ENCODE peak calls at places on chromosomes 16 and 17, in four cellular contexts. P is suprapubic skin, V is breast epithelium, X is transverse colon. S is an unnamed sample.

GRCh38 chr16:7086842-7087616 is 245.6 kb upstream of the RBFOX1 start:
- DNase-seq in P (no peak), V (no peak), X (no peak), S (no peak)

GRCh38 chr17:63665527-63666214 is 34.3 kb downstream of the LIMD2 start:
- DNase-seq in P (no peak), V (no peak), X (no peak), S (no peak)

GRCh38 chr16:10465821-10466220 is 80.0 kb downstream of the ATF7IP2 start:
- DNase-seq in P (no peak), V (no peak), X (no peak), S (no peak)

GRCh38 chr16:57640185-57640584 is 11.8 kb downstream of the ADGRG1 start:
- DNase-seq in P (no peak), V (no peak), X (no peak), S (no peak)

GRCh38 chr17:64617125-64617780 is 44.9 kb downstream of the SMURF2 start:
- DNase-seq in P (no peak), V (no peak), X (no peak), S (no peak)

GRCh38 chr17:65027305-65027704 is 29.2 kb downstream of the GNA13 start:
- DNase-seq in P (no peak), V (no peak), X (no peak), S (no peak)

GRCh38 chr16:53433930-53434435 is 288 bp upstream of the RBL2 start:
- DNase-seq in P (no peak), V (no peak), X (no peak), S (no peak)

GRCh38 chr17:79621151-79621940 is 10.5 kb upstream of the RBFOX3 start:
- DNase-seq in P (peak), V (no peak), X (peak), S (no peak)

GRCh38 chr17:72358465-72358864 is 237.6 kb downstream of the SOX9 start:
- DNase-seq in P (no peak), V (no peak), X (no peak), S (no peak)
- TF ChIP-seq POLR2AphosphoS5 in P (no peak), V (no peak), X (no peak), S (no peak)

GRCh38 chr16:67537270-67537635 is 8.6 kb downstream of the RIPOR1 start:
- DNase-seq in P (peak), V (no peak), X (peak), S (peak)

GRCh38 chr16:67539691-67540635 is 11.3 kb downstream of the RIPOR1 start:
- DNase-seq in P (no peak), V (no peak), X (no peak), S (no peak)

GRCh38 chr16:67537636-67538591 is 9.3 kb downstream of the RIPOR1 start:
- DNase-seq in P (peak), V (no peak), X (peak), S (peak)

GRCh38 chr16:67539271-67539670 is 10.6 kb downstream of the RIPOR1 start:
- DNase-seq in P (no peak), V (no peak), X (no peak), S (no peak)

GRCh38 chr16:67538666-67539101 is 10.1 kb downstream of the RIPOR1 start:
- DNase-seq in P (no peak), V (no peak), X (no peak), S (peak)
- H3K4me3 ChIP-seq in P (peak), V (peak), X (peak), S (peak)

GRCh38 chr17:75163074-75163473 is 8.8 kb upstream of the JPT1 start:
- DNase-seq in P (peak), V (no peak), X (no peak), S (no peak)
- TF ChIP-seq POLR2AphosphoS5 in P (no peak), V (no peak), X (no peak), S (no peak)

DNA sequence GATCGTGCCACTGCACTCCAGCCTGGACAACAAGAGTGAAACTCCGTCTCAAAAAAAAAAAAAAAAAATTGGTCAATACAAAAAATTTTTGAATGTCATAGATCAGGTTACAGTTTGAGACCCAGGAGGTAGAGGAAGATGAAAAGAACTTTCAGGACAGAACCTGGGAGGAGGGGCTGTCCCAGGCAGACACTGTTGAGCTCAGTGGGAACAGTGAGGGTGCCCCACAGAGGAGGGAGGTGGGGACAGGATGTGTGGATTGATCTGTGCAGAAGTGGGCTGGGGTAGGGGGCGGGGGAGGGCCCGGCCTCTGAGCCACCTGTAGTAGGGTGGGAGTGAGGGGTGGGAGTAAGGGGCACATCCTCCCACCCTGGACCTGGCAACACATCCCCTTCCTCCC is 58.3 kb downstream of the PRMT7 start:
- DNase-seq in P (no peak), V (no peak), X (no peak), S (no peak)
- H3K4me3 ChIP-seq in P (no peak), V (no peak), X (no peak), S (no peak)

GRCh38 chr17:15255713-15256454 is 9.2 kb downstream of the PMP22 start:
- DNase-seq in P (no peak), V (no peak), X (no peak), S (no peak)

GRCh38 chr17:15258113-15258512 is 7.0 kb downstream of the PMP22 start:
- DNase-seq in P (no peak), V (no peak), X (no peak), S (no peak)

GRCh38 chr17:15261063-15261817 is 3.9 kb downstream of the PMP22 start:
- DNase-seq in P (no peak), V (peak), X (peak), S (peak)

GRCh38 chr17:15260376-15261062 is 4.6 kb downstream of the PMP22 start:
- DNase-seq in P (peak), V (peak), X (peak), S (peak)

GRCh38 chr17:15257316-15257925 is 7.7 kb downstream of the PMP22 start:
- DNase-seq in P (peak), V (peak), X (peak), S (peak)
- TF ChIP-seq POLR2AphosphoS5 in P (peak), V (peak), X (peak), S (peak)

DNA sequence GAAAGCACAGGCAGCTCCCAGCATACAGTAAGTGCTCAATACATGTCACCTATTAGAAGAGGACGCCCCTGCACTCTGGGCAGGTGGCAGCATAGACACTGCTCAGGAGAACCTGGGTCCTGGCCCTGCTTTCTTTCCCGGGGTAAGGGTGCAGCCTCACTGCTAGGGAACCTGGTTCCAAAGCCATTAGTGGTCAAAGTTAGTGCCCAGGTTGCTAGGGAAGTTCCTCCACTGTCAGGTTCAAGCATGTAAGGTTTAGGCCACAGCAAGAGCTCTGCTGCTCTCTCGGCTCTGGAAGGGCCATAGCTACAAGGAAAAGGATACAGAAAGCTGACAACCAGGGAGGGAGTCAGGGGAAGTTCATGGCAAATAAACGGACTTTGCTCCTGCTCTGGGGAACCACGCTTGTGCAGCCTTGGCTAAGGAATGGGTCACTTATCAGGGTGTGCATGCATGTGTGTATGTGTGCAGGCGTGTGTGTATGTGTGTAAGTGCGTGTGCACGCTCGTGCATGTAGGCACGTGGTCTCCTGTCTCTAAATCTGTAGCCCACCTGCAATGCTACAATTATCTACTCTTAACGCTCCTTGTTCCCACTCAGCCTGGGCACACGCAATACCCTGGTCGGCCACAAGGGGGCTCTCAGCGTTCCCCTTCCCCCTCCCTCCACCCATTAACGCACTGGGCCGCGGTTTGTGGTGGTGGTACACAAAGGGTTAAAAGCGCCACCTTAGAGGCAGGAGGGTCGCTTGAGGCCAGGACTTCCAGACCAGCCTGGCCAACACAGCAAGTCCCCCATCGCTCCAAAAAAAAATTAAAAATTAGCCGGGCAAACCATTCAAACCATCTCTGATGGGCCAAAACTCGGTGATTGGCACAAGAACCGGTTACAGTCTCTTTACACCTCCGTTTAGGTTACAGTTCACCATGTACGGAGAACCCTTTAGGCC is 48.5 kb upstream of the KDM8 start:
- DNase-seq in P (no peak), V (no peak), X (peak), S (peak)
- H3K4me3 ChIP-seq in P (no peak), V (no peak), X (no peak), S (no peak)

GRCh38 chr16:19384656-19385055 is 33.0 kb upstream of the TMC5 start:
- DNase-seq in P (no peak), V (peak), X (peak), S (peak)
- TF ChIP-seq POLR2AphosphoS5 in P (no peak), V (no peak), X (no peak), S (peak)

GRCh38 chr16:72834499-72834898 is 213.4 kb downstream of the ZFHX3 start:
- DNase-seq in P (no peak), V (no peak), X (no peak), S (no peak)
- H3K4me3 ChIP-seq in P (no peak), V (no peak), X (no peak), S (no peak)

GRCh38 chr17:45413498-45413923 is 19.2 kb downstream of the ARHGAP27 start:
- DNase-seq in P (no peak), V (no peak), X (peak), S (peak)

GRCh38 chr17:45409659-45410076 is 23.0 kb downstream of the ARHGAP27 start:
- DNase-seq in P (no peak), V (no peak), X (no peak), S (no peak)

GRCh38 chr17:45408611-45409421 is 23.9 kb downstream of the ARHGAP27 start:
- DNase-seq in P (no peak), V (no peak), X (peak), S (no peak)

GRCh38 chr17:45411348-45412105 is 21.1 kb downstream of the ARHGAP27 start:
- DNase-seq in P (no peak), V (no peak), X (peak), S (no peak)

DNA sequence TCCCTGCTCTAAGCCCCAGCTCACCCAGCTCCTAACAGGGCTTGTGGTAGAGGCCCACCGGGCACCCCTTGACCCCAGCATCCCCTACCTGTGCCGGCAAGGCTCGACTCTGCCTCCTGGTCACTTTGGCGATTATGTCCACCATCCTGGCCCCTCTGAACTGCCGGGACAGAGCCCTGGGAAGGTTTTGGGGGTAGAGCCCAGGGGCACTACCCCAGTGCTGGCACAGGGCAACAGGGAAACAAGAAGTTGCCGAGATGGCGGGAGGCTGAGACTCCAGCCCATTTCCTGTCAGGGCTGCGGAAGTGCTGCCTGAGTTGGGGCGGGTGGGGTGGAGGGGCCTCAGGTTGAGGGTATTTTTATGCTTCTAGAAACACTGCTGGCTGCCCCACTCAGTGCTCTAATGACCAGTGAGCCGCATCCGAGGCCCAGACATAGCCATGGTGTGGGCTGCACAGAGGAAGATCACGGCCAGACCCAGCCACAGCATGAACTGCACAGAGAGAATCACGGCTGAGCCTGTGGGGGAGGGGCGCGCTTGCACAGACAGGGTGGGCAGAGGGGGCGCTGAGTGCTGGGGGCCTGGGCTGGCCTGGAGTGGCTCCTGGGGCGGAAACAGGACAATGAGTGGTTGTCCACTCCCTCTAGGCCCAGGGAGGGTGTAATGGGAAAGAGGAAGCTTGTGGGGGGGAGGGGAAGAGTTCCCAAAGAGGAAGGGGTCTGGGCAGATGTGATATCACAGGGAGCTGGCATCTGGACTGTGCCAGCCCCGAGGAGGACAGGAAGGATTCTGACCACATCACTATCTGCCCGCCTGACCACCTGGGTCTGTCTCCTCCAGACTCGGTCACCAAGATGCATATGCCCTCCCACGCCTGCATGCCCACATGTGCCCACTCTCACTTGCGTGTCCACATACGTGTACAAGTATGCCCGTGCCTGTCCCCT is 22.3 kb downstream of the ARHGAP27 start:
- DNase-seq in P (no peak), V (no peak), X (peak), S (no peak)
- TF ChIP-seq POLR2AphosphoS5 in P (no peak), V (no peak), X (no peak), S (no peak)